ENCODE peak calls at places on chromosomes 7 and 10, in six cellular contexts. X is Peyer's patch, Z is IMR-90, G is PC-9, Y is fibroblast of lung, H is neural progenitor cell. M is an unnamed sample.

GRCh38 chr10:93993782-93994668 is at the start of gene PLCE1:
- DNase-seq in X (no peak), G (peak; percentile 42), Z (peak; percentile 19), H (peak; percentile 80), Y (peak; percentile 31), M (no peak)

GRCh38 chr7:1944619-1945210 is 274.6 kb downstream of the ELFN1 start:
- DNase-seq in H (no peak), Z (no peak), G (no peak), Y (no peak), X (no peak), M (no peak)

GRCh38 chr10:125006921-125007391 is 65.0 kb downstream of the ZRANB1 start:
- DNase-seq in H (no peak), X (no peak), Y (no peak), G (no peak), Z (peak; percentile 46), M (peak; percentile 22)

GRCh38 chr10:16909271-16909767 is 92.1 kb upstream of the RSU1 start:
- DNase-seq in Z (peak; percentile 33), Y (peak; percentile 82), X (no peak), H (no peak), G (no peak), M (no peak)

GRCh38 chr10:25600651-25601050 is 333.4 kb upstream of the MYO3A start:
- DNase-seq in H (no peak), G (no peak), X (no peak), Z (no peak), Y (no peak), M (no peak)

GRCh38 chr10:13758302-13758701 is 171.5 kb downstream of the PRPF18 start:
- DNase-seq in Z (peak; percentile 70), Y (peak; percentile 89), G (no peak), X (no peak), H (peak; percentile 37), M (peak; percentile 92)

GRCh38 chr10:85513450-85513849 is 853.1 kb downstream of the GRID1 start:
- DNase-seq in H (no peak), G (no peak), X (no peak), Z (no peak), Y (no peak), M (no peak)

GRCh38 chr10:109977382-109977806 is 30.4 kb upstream of the ADD3 start:
- DNase-seq in H (no peak), Z (no peak), X (no peak), Y (peak; percentile 68), G (no peak), M (no peak)

GRCh38 chr7:135217645-135218509 is 6.6 kb upstream of the WDR91 start:
- DNase-seq in G (no peak), H (no peak), Y (no peak), X (no peak), Z (no peak), M (no peak)

GRCh38 chr10:92830478-92831389 is 17.6 kb upstream of the EXOC6 start:
- DNase-seq in X (no peak), Y (no peak), Z (no peak), H (no peak), G (no peak), M (no peak)

GRCh38 chr10:92834331-92834730 is 14.0 kb upstream of the EXOC6 start:
- DNase-seq in G (no peak), X (no peak), Z (peak; percentile 41), Y (no peak), H (no peak), M (no peak)

GRCh38 chr10:92834981-92835380 is 13.3 kb upstream of the EXOC6 start:
- DNase-seq in X (no peak), Y (peak; percentile 70), H (no peak), G (no peak), Z (peak; percentile 73), M (peak; percentile 48)

GRCh38 chr10:92832121-92832520 is 16.2 kb upstream of the EXOC6 start:
- DNase-seq in X (no peak), Z (no peak), G (no peak), Y (no peak), H (no peak), M (no peak)

DNA sequence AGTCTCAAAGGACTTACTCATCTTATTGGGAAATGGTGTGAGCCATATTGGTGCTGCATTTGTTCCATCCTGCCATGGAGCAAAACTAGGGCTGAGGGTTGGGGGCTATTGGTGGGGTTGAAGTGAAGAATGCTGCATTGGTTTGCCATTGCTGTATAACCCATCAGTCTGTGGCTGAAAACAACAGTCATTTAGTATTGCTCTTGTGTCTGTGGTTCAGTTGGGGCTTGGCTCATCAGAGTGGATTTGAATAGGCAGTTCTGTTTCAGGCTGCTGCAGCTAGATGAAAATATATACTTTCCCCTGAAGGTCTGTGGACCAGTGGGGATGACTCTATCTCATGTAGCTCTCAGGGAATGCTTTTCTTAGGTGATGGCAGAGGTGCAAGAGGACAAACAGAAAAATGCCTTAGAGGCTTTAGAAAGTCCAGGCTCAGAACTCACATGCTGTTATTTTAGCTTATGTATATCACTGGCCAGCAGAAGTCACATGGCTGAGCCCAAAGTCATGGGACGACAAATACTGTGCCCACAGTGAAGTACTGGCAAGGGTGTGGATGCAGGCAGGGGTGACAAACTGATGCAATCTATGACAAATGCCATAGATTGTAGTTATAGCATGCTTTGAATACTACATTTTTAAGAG is 15.2 kb upstream of the EXOC6 start:
- DNase-seq in H (no peak), Y (no peak), G (no peak), Z (no peak), X (no peak), M (no peak)
- H3K4me3 ChIP-seq in H (no peak overlapping the region), Y (no peak overlapping the region), G (no peak overlapping the region), Z (no peak overlapping the region), X (no peak overlapping the region), M (no peak overlapping the region)

GRCh38 chr10:103985726-103986125 is 18.8 kb downstream of the SLK start:
- DNase-seq in X (no peak), H (no peak), Y (no peak), Z (peak; percentile 65), G (no peak), M (no peak)

GRCh38 chr10:103986360-103986759 is 19.4 kb downstream of the SLK start:
- DNase-seq in Z (no peak), Y (no peak), H (no peak), X (no peak), G (no peak), M (no peak)

GRCh38 chr10:103995134-103995533 is 28.2 kb downstream of the SLK start:
- DNase-seq in Y (no peak), X (no peak), Z (no peak), G (no peak), H (no peak), M (no peak)

GRCh38 chr10:103990170-103990930 is 23.4 kb downstream of the SLK start:
- DNase-seq in Z (no peak), G (no peak), X (no peak), H (no peak), Y (no peak), M (no peak)

GRCh38 chr10:103991393-103992128 is 24.6 kb downstream of the SLK start:
- DNase-seq in H (no peak), Y (no peak), X (no peak), G (no peak), Z (no peak), M (no peak)
- H3K27me3 ChIP-seq in H (no peaks in the 10 kb centered on the region), Y (no peaks in the 10 kb centered on the region), X (no peaks in the 10 kb centered on the region), G (no peaks in the 10 kb centered on the region), Z (no peaks in the 10 kb centered on the region), M (no peaks in the 10 kb centered on the region)

DNA sequence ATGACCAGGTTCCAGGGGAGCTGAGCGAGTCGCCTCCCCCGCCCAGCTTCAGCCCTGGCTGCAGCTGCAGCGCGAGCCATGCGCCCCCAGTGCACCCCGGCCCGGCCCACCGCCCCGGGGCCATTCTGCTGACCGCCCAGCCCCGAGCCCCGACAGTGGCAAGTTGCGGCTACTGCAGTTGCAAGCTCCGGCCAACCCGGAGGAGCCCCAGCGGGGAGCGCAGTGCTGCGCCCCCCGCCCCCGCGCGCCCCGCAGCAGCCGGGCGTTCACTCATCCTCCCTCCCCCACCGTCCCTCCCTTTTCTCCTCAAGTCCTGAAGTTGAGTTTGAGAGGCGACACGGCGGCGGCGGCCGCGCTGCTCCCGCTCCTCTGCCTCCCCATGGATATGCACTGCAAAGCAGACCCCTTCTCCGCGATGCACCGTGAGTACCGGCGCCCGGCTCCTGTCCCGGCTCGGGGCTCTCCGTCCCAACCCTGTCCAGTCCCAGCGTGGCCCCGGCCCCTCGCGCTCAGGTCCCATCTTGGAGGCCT is 565 bp downstream of the PAX2 start:
- DNase-seq in X (no peak), G (no peak), Y (no peak), H (peak; percentile 79), Z (no peak), M (no peak)
- H3K4me3 ChIP-seq in X (no peak overlapping the region), G (no peak overlapping the region), Y (no peak overlapping the region), H (peak overlapping the region; percentile 51), Z (no peak overlapping the region), M (no peak overlapping the region)

GRCh38 chr7:7317850-7318249 is 135.5 kb downstream of the C1GALT1 start:
- DNase-seq in H (no peak), G (no peak), X (no peak), Z (no peak), Y (no peak), M (no peak)

GRCh38 chr7:7311001-7311400 is 128.7 kb downstream of the C1GALT1 start:
- DNase-seq in X (no peak), G (no peak), Y (no peak), Z (no peak), H (no peak), M (no peak)

GRCh38 chr7:7312323-7312722 is 130.0 kb downstream of the C1GALT1 start:
- DNase-seq in G (no peak), Z (no peak), Y (no peak), X (no peak), H (no peak), M (no peak)

GRCh38 chr7:7318610-7319009 is 136.3 kb downstream of the C1GALT1 start:
- DNase-seq in H (no peak), X (no peak), Z (no peak), G (no peak), Y (no peak), M (no peak)

DNA sequence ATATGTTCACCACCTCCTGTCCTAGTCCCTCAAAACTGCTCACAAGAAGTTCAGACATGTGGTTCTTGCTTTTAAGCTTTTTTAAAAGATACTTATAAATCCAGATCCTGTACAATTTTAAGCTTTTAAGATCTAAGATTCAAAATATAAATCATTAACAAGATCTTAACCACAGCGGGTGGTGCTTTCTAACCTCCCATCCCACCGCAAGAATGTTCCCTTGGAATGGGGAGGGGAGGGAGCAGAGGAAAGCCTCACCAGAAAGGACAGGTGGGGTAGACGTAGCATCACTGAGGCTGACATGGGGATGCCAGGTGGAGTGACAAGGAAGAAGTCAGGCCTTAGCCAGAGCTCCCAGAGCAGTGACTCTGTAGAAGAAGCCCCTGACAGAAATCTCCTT is 133.5 kb downstream of the C1GALT1 start:
- DNase-seq in Y (no peak), H (no peak), X (no peak), G (no peak), Z (no peak), M (no peak)
- H3K27me3 ChIP-seq in Y (no peaks in the 10 kb centered on the region), H (no peaks in the 10 kb centered on the region), X (no peaks in the 10 kb centered on the region), G (no peaks in the 10 kb centered on the region), Z (no peaks in the 10 kb centered on the region), M (no peaks in the 10 kb centered on the region)

DNA sequence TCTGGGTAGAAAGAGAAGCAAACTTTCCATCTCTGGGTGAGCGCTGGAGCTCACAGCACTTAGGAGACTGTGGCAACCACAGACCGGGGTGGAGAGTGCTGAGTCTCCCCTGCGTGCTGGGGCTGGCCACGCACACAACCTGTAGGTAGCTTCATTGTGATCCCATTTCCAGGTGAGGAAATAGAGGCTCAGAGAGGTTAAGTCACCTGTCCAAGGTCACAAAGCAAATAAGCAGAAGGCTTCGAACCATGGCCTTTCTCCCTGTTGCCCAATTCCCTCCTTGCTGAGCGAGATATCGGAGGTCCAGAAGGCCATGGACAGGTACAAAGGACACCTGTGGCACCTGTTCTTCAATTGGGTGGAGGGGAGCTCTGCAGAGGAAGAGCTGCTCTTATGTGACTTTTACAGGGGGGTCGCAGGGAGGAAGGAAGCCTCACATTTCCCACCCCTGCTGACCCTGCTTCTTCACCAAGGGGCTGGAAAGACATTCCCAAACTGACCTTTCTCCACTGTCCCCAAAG is 39.4 kb downstream of the ZCCHC24 start:
- DNase-seq in G (no peak), Y (no peak), H (no peak), Z (no peak), X (no peak), M (no peak)
- H3K4me3 ChIP-seq in G (no peak overlapping the region), Y (no peak overlapping the region), H (no peak overlapping the region), Z (no peak overlapping the region), X (no peak overlapping the region), M (no peak overlapping the region)